ENCODE peak calls at places on chromosomes 2 and 18, in ten cellular contexts. V is activated CD8-positive, alpha-beta memory T cell treated with anti-CD3 and anti-CD28 coated beads, Interleukin-2, amount 10 ng/mL, durations not matched to agents 7 days and 5 days; C is Panc1; M is upper lobe of left lung; X is naive thymus-derived CD8-positive, alpha-beta T cell; I is T-helper 17 cell; Y is body of pancreas; P is right lobe of liver; H is central memory CD8-positive, alpha-beta T cell; Q is HepG2. U is an unnamed sample.

GRCh38 chr2:73253901-73254300 is 19.8 kb downstream of the CCT7 start:
- ATAC-seq in H (no peak), Q (no peak), V (no peak), P (no peak), C (no peak), X (no peak), I (no peak), Y (no peak), M (no peak), U (peak)

GRCh38 chr18:45569566-45569965 is 45.7 kb upstream of the SLC14A2 start:
- ATAC-seq in X (no peak), Q (no peak), V (no peak), P (no peak), H (no peak), I (no peak), Y (peak), C (no peak), M (no peak), U (no peak)

GRCh38 chr2:174325932-174326879 is 8.5 kb upstream of the SP9 start:
- ATAC-seq in Y (no peak), P (peak), V (peak), M (peak), I (peak), Q (peak), X (peak), H (no peak), C (peak), U (peak)

GRCh38 chr2:182949052-182949451 is 82.6 kb upstream of the FRZB start:
- ATAC-seq in P (no peak), M (no peak), I (no peak), X (no peak), V (no peak), C (peak), H (no peak), Q (peak), Y (no peak), U (no peak)

GRCh38 chr2:30915485-30915884 is 108.2 kb upstream of the CAPN13 start:
- ATAC-seq in Q (peak), Y (no peak), C (no peak), V (no peak), I (no peak), P (peak), H (no peak), X (no peak), M (no peak), U (peak)

GRCh38 chr2:83970262-83970929 is 488.7 kb downstream of the SUCLG1 start:
- ATAC-seq in H (no peak), C (no peak), V (no peak), M (no peak), Y (no peak), X (no peak), Q (no peak), I (no peak), P (no peak), U (peak)

GRCh38 chr18:48473816-48474215 is 64.6 kb upstream of the ZBTB7C start:
- ATAC-seq in V (no peak), X (no peak), C (no peak), Q (no peak), P (no peak), Y (no peak), I (no peak), M (no peak), H (no peak), U (no peak)

GRCh38 chr2:65402339-65402738 is 30.1 kb downstream of the SPRED2 start:
- ATAC-seq in H (no peak), V (no peak), M (peak), I (no peak), X (no peak), P (peak), C (no peak), Q (no peak), Y (no peak), U (no peak)

GRCh38 chr2:173998386-173998785 is 33.2 kb upstream of the SP3 start:
- ATAC-seq in I (no peak), M (peak), Q (no peak), Y (no peak), X (no peak), C (no peak), V (no peak), P (peak), H (no peak), U (no peak)

GRCh38 chr2:33202641-33203345 is 256.0 kb downstream of the LTBP1 start:
- ATAC-seq in V (no peak), X (no peak), M (no peak), I (no peak), H (no peak), P (no peak), Y (no peak), C (no peak), Q (no peak), U (no peak)

GRCh38 chr2:41784496-41784895 is 263.3 kb upstream of the PKDCC start:
- ATAC-seq in Q (peak), X (no peak), M (no peak), C (peak), Y (no peak), I (no peak), V (no peak), H (no peak), P (peak), U (no peak)

GRCh38 chr2:121735520-121736074 is 1.1 kb downstream of the NIFK start:
- ATAC-seq in H (no peak), X (no peak), M (no peak), V (no peak), P (no peak), C (no peak), Q (no peak), Y (no peak), I (no peak), U (no peak)

GRCh38 chr2:97720746-97721145 is 7.4 kb downstream of the ZAP70 start:
- ATAC-seq in I (no peak), P (no peak), C (no peak), Q (no peak), Y (no peak), M (no peak), X (no peak), V (no peak), H (no peak), U (no peak)

GRCh38 chr2:238302751-238303150 is 14.3 kb upstream of the PER2 start:
- ATAC-seq in V (no peak), P (no peak), C (no peak), Y (no peak), H (no peak), I (no peak), X (no peak), M (no peak), Q (no peak), U (no peak)